ENCODE peak calls at places on chromosomes 4 and X, in eight cellular contexts. Q is H1, K is IMR-90, W is transverse colon, A is GM12878, S is uterus, Y is H54, L is heart left ventricle. Z is an unnamed sample.

GRCh38 chr4:24589448-24589847 is 5.1 kb upstream of the DHX15 start:
- DNase-seq in Q (no peak), K (no peak), W (no peak), A (no peak), S (no peak), Y (no peak), L (no peak), Z (no peak)

GRCh38 chr4:185656467-185656890 is 121.2 kb upstream of the PDLIM3 start:
- DNase-seq in Q (peak; percentile 59), K (peak; percentile 18), W (peak; percentile 25), A (no peak), S (no peak), Y (no peak), L (no peak), Z (peak; percentile 65)

GRCh38 chr4:173018446-173018845 is 150.2 kb upstream of the GALNT7 start:
- DNase-seq in Q (no peak), K (no peak), W (no peak), A (no peak), S (no peak), Y (no peak), L (no peak), Z (no peak)

GRCh38 chr4:100913685-100914084 is 395.9 kb upstream of the EMCN start:
- DNase-seq in Q (peak; percentile 60), K (no peak), W (no peak), A (no peak), S (no peak), Y (no peak), L (no peak), Z (no peak)

GRCh38 chr4:93416337-93417102 is 412.0 kb upstream of the ATOH1 start:
- DNase-seq in Q (no peak), K (peak; percentile 49), W (no peak), A (no peak), S (no peak), Y (no peak), L (no peak), Z (no peak)

GRCh38 chrX:120262781-120263719 is 12.4 kb downstream of the ZBTB33 start:
- DNase-seq in Q (no peak), K (no peak), W (no peak), A (no peak), S (no peak), Y (no peak), L (no peak), Z (no peak)

GRCh38 chr4:1300466-1301455 is 11.1 kb downstream of the MAEA start:
- DNase-seq in Q (no peak), K (peak; percentile 76), W (peak; percentile 54), A (no peak), S (peak; percentile 66), Y (no peak), L (peak; percentile 64), Z (no peak)

GRCh38 chr4:115759231-115759630 is 645.8 kb upstream of the NDST4 start:
- DNase-seq in Q (no peak), K (no peak), W (no peak), A (no peak), S (no peak), Y (no peak), L (no peak), Z (no peak)

GRCh38 chr4:83251074-83251835 is 33.3 kb downstream of the COQ2 start:
- DNase-seq in Q (no peak), K (no peak), W (no peak), A (no peak), S (no peak), Y (no peak), L (no peak), Z (no peak)

GRCh38 chr4:127856485-127857447 is 23.9 kb upstream of the PLK4 start:
- DNase-seq in Q (no peak), K (peak; percentile 93), W (no peak), A (peak; percentile 60), S (no peak), Y (no peak), L (no peak), Z (no peak)

GRCh38 chrX:18722500-18723071 is 15.1 kb downstream of the PPEF1 start:
- DNase-seq in Q (no peak), K (no peak), W (no peak), A (no peak), S (no peak), Y (no peak), L (no peak), Z (no peak)

GRCh38 chrX:134171661-134172587 is 65.1 kb upstream of the CCDC160 start:
- DNase-seq in Q (no peak), K (no peak), W (no peak), A (no peak), S (no peak), Y (no peak), L (peak; percentile 62), Z (peak; percentile 48)

GRCh38 chr4:1379351-1379781 is 26.9 kb downstream of the NKX1-1 start:
- DNase-seq in Q (no peak), K (no peak), W (no peak), A (no peak), S (no peak), Y (no peak), L (peak; percentile 49), Z (no peak)

GRCh38 chrX:86039625-86040568 is 7.5 kb downstream of the CHM start:
- DNase-seq in Q (no peak), K (no peak), W (no peak), A (no peak), S (no peak), Y (no peak), L (no peak), Z (no peak)

GRCh38 chrX:107721318-107721717 is 54.3 kb downstream of the TSC22D3 start:
- DNase-seq in Q (no peak), K (no peak), W (peak; percentile 45), A (no peak), S (no peak), Y (no peak), L (no peak), Z (no peak)

GRCh38 chrX:30865020-30865419 is 24.0 kb downstream of the TAB3 start:
- DNase-seq in Q (peak; percentile 42), K (no peak), W (no peak), A (no peak), S (no peak), Y (no peak), L (no peak), Z (no peak)

GRCh38 chrX:140709421-140709846 is at the start of gene LINC00632:
- DNase-seq in Q (no peak), K (no peak), W (no peak), A (no peak), S (no peak), Y (no peak), L (no peak), Z (no peak)

GRCh38 chrX:150680974-150681373 is 12.2 kb upstream of the MTMR1 start:
- DNase-seq in Q (no peak), K (peak; percentile 34), W (no peak), A (no peak), S (no peak), Y (no peak), L (no peak), Z (peak; percentile 47)

GRCh38 chr4:17206829-17207773 is 304.8 kb downstream of the QDPR start:
- DNase-seq in Q (no peak), K (no peak), W (no peak), A (no peak), S (no peak), Y (no peak), L (no peak), Z (no peak)

GRCh38 chr4:53804719-53805118 is 213.4 kb upstream of the LNX1 start:
- DNase-seq in Q (peak; percentile 66), K (no peak), W (peak; percentile 68), A (peak; percentile 12), S (no peak), Y (peak; percentile 5), L (no peak), Z (no peak)

GRCh38 chr4:38306482-38307071 is 346.4 kb downstream of the PTTG2 start:
- DNase-seq in Q (no peak), K (no peak), W (no peak), A (peak; percentile 95), S (no peak), Y (no peak), L (no peak), Z (no peak)

GRCh38 chrX:52363247-52363883 is 5.5 kb upstream of the XAGE2 start:
- DNase-seq in Q (no peak), K (peak; percentile 5), W (peak; percentile 21), A (no peak), S (no peak), Y (no peak), L (no peak), Z (no peak)
- TF ChIP-seq POLR2A in Q (no peak), K (no peak), W (no peak), A (no peak), S (no peak), Y (no peak), L (no peak), Z (no peak)

GRCh38 chr4:8534129-8534528 is 46.1 kb upstream of the GPR78 start:
- DNase-seq in Q (peak; percentile 58), K (peak; percentile 66), W (peak; percentile 32), A (peak; percentile 89), S (no peak), Y (no peak), L (no peak), Z (no peak)
- TF ChIP-seq POLR2A in Q (peak; percentile 91), K (no peak), W (no peak), A (peak; percentile 29), S (no peak), Y (no peak), L (no peak), Z (no peak)

DNA sequence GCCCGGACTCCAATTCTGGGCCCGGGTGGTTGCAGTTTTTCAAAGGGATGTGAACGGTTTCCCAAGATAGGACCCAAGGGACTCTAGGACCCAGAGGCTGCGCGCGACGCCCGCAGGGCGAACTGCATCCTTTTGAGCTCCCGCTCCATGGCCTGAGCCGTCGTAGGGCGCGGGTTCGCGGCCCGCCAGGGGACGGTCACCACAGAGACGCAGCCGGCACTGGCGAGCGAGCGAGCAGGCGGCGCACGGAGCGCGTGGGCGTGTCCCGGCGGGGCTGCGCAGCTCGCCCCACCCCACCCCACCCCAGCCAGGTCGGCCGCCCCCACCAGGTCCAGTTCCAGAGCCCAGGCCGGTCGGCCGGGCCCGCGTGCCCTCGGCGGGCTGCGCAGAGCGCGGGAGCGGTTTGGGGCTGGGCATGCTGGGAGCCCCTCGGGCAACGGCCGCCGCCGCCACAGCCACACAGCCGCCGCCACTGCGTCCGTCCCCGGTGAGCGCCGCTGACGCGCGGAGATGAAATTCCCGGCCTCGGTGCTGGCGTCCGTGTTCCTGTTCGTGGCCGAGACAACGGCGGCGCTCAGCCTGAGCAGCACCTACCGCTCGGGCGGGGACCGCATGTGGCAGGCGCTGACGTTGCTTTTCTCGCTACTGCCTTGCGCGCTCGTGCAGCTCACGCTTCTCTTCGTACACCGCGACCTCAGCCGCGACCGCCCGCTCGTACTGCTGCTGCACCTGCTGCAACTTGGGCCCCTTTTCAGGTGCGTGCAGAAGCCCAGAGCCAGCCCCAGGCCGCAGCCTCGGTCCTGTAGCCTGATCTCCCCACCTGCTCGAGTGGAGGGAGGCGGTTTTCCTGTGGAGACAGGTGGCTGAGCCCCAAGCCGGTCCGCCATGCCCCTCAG is at the start of gene XK:
- DNase-seq in Q (peak; percentile 63), K (no peak), W (peak; percentile 71), A (no peak), S (peak; percentile 28), Y (peak; percentile 29), L (peak; percentile 74), Z (peak; percentile 62)
- TF ChIP-seq POLR2A in Q (no peak), K (no peak), W (peak; percentile 68), A (no peak), S (no peak), Y (no peak), L (no peak), Z (no peak)

DNA sequence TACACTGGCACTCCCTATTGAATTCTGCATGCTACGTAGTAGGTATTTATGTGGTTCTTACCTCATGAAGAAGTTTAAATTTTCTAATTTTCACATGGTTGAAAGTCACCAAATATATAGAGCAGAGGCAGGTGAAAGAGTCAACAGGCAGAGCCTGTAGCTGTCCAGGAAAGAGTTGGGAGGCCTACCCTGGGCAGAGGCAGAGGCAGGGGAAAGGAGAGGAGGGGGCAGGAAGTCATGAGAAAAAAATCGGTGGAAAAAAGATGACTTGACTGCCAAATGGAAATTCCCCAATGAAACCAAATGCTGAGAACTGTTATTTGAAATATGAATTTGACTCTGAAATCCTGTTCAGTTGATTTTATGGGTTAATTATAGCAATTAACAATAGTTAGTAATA is 23.1 kb upstream of the GPR34 start:
- DNase-seq in Q (no peak), K (no peak), W (no peak), A (no peak), S (no peak), Y (no peak), L (no peak), Z (no peak)
- TF ChIP-seq POLR2A in Q (no peak), K (no peak), W (no peak), A (no peak), S (no peak), Y (no peak), L (no peak), Z (no peak)